ENCODE peak calls at places on chromosomes 7 and 10, in ten cellular contexts. One of them, this sample, is unnamed.

GRCh38 chr10:22984066-22984465 is 56.2 kb downstream of the ARMC3 start:
- DNase-seq in GM20000: no peak
- DNase-seq in activated T-helper 9 cell treated with anti-CD3 and anti-CD28 coated beads, Interleukin-2, amount 50 U/mL, for 16 hours: no peak
- DNase-seq in NCI-H446: no peak
- DNase-seq in EH: no peak
- DNase-seq in activated T-cell treated with anti-CD3 and anti-CD28 coated beads for 24 hours: no peak
- DNase-seq in iris pigment epithelial cell: peak; percentile 14
- DNase-seq in SHP77: no peak
- DNase-seq in stimulated activated CD8-positive, alpha-beta memory T cell treated with anti-CD3 and anti-CD28 coated beads, Interleukin-4, amount 100 ng/mL, for 4 hours: no peak
- DNase-seq in effector memory CD8-positive, alpha-beta T cell: no peak
- DNase-seq in this sample: no peak

GRCh38 chr10:122703483-122704448 is 4.1 kb upstream of the C10orf120 start:
- DNase-seq in GM20000: peak; percentile 78
- DNase-seq in activated T-helper 9 cell treated with anti-CD3 and anti-CD28 coated beads, Interleukin-2, amount 50 U/mL, for 16 hours: peak; percentile 8
- DNase-seq in NCI-H446: peak; percentile 71
- DNase-seq in EH: peak; percentile 52
- DNase-seq in activated T-cell treated with anti-CD3 and anti-CD28 coated beads for 24 hours: peak; percentile 36
- DNase-seq in iris pigment epithelial cell: peak; percentile 53
- DNase-seq in SHP77: peak; percentile 56
- DNase-seq in stimulated activated CD8-positive, alpha-beta memory T cell treated with anti-CD3 and anti-CD28 coated beads, Interleukin-4, amount 100 ng/mL, for 4 hours: peak; percentile 11
- DNase-seq in effector memory CD8-positive, alpha-beta T cell: peak; percentile 26
- DNase-seq in this sample: peak; percentile 75

GRCh38 chr7:159207398-159207797 is 62.7 kb upstream of the VIPR2 start:
- DNase-seq in GM20000: no peak
- DNase-seq in activated T-helper 9 cell treated with anti-CD3 and anti-CD28 coated beads, Interleukin-2, amount 50 U/mL, for 16 hours: no peak
- DNase-seq in NCI-H446: no peak
- DNase-seq in EH: no peak
- DNase-seq in activated T-cell treated with anti-CD3 and anti-CD28 coated beads for 24 hours: no peak
- DNase-seq in iris pigment epithelial cell: no peak
- DNase-seq in SHP77: no peak
- DNase-seq in stimulated activated CD8-positive, alpha-beta memory T cell treated with anti-CD3 and anti-CD28 coated beads, Interleukin-4, amount 100 ng/mL, for 4 hours: no peak
- DNase-seq in effector memory CD8-positive, alpha-beta T cell: no peak
- DNase-seq in this sample: no peak

GRCh38 chr7:157278791-157279678 is 57.8 kb upstream of the DNAJB6 start:
- DNase-seq in GM20000: peak; percentile 81
- DNase-seq in activated T-helper 9 cell treated with anti-CD3 and anti-CD28 coated beads, Interleukin-2, amount 50 U/mL, for 16 hours: no peak
- DNase-seq in NCI-H446: no peak
- DNase-seq in EH: peak; percentile 29
- DNase-seq in activated T-cell treated with anti-CD3 and anti-CD28 coated beads for 24 hours: no peak
- DNase-seq in iris pigment epithelial cell: no peak
- DNase-seq in SHP77: no peak
- DNase-seq in stimulated activated CD8-positive, alpha-beta memory T cell treated with anti-CD3 and anti-CD28 coated beads, Interleukin-4, amount 100 ng/mL, for 4 hours: no peak
- DNase-seq in effector memory CD8-positive, alpha-beta T cell: no peak
- DNase-seq in this sample: no peak

GRCh38 chr10:113782986-113783704 is 31.7 kb downstream of the PLEKHS1 start:
- DNase-seq in GM20000: no peak
- DNase-seq in activated T-helper 9 cell treated with anti-CD3 and anti-CD28 coated beads, Interleukin-2, amount 50 U/mL, for 16 hours: no peak
- DNase-seq in NCI-H446: no peak
- DNase-seq in EH: no peak
- DNase-seq in activated T-cell treated with anti-CD3 and anti-CD28 coated beads for 24 hours: no peak
- DNase-seq in iris pigment epithelial cell: no peak
- DNase-seq in SHP77: no peak
- DNase-seq in stimulated activated CD8-positive, alpha-beta memory T cell treated with anti-CD3 and anti-CD28 coated beads, Interleukin-4, amount 100 ng/mL, for 4 hours: no peak
- DNase-seq in effector memory CD8-positive, alpha-beta T cell: no peak
- DNase-seq in this sample: no peak

GRCh38 chr7:152615052-152615741 is 60.7 kb downstream of the XRCC2 start:
- DNase-seq in GM20000: no peak
- DNase-seq in activated T-helper 9 cell treated with anti-CD3 and anti-CD28 coated beads, Interleukin-2, amount 50 U/mL, for 16 hours: no peak
- DNase-seq in NCI-H446: peak; percentile 70
- DNase-seq in EH: no peak
- DNase-seq in activated T-cell treated with anti-CD3 and anti-CD28 coated beads for 24 hours: no peak
- DNase-seq in iris pigment epithelial cell: peak; percentile 26
- DNase-seq in SHP77: peak; percentile 36
- DNase-seq in stimulated activated CD8-positive, alpha-beta memory T cell treated with anti-CD3 and anti-CD28 coated beads, Interleukin-4, amount 100 ng/mL, for 4 hours: no peak
- DNase-seq in effector memory CD8-positive, alpha-beta T cell: no peak
- DNase-seq in this sample: no peak

GRCh38 chr7:17722798-17723197 is 217.5 kb downstream of the SNX13 start:
- DNase-seq in GM20000: no peak
- DNase-seq in activated T-helper 9 cell treated with anti-CD3 and anti-CD28 coated beads, Interleukin-2, amount 50 U/mL, for 16 hours: no peak
- DNase-seq in NCI-H446: no peak
- DNase-seq in EH: no peak
- DNase-seq in activated T-cell treated with anti-CD3 and anti-CD28 coated beads for 24 hours: no peak
- DNase-seq in iris pigment epithelial cell: no peak
- DNase-seq in SHP77: no peak
- DNase-seq in stimulated activated CD8-positive, alpha-beta memory T cell treated with anti-CD3 and anti-CD28 coated beads, Interleukin-4, amount 100 ng/mL, for 4 hours: no peak
- DNase-seq in effector memory CD8-positive, alpha-beta T cell: no peak
- DNase-seq in this sample: no peak

GRCh38 chr7:22604246-22604645 is 104.3 kb upstream of the STEAP1B start:
- DNase-seq in GM20000: no peak
- DNase-seq in activated T-helper 9 cell treated with anti-CD3 and anti-CD28 coated beads, Interleukin-2, amount 50 U/mL, for 16 hours: no peak
- DNase-seq in NCI-H446: no peak
- DNase-seq in EH: peak; percentile 52
- DNase-seq in activated T-cell treated with anti-CD3 and anti-CD28 coated beads for 24 hours: no peak
- DNase-seq in iris pigment epithelial cell: no peak
- DNase-seq in SHP77: no peak
- DNase-seq in stimulated activated CD8-positive, alpha-beta memory T cell treated with anti-CD3 and anti-CD28 coated beads, Interleukin-4, amount 100 ng/mL, for 4 hours: no peak
- DNase-seq in effector memory CD8-positive, alpha-beta T cell: no peak
- DNase-seq in this sample: no peak

GRCh38 chr10:3745582-3745981 is 39.4 kb downstream of the KLF6 start:
- DNase-seq in GM20000: no peak
- DNase-seq in activated T-helper 9 cell treated with anti-CD3 and anti-CD28 coated beads, Interleukin-2, amount 50 U/mL, for 16 hours: no peak
- DNase-seq in NCI-H446: no peak
- DNase-seq in EH: no peak
- DNase-seq in activated T-cell treated with anti-CD3 and anti-CD28 coated beads for 24 hours: no peak
- DNase-seq in iris pigment epithelial cell: no peak
- DNase-seq in SHP77: no peak
- DNase-seq in stimulated activated CD8-positive, alpha-beta memory T cell treated with anti-CD3 and anti-CD28 coated beads, Interleukin-4, amount 100 ng/mL, for 4 hours: no peak
- DNase-seq in effector memory CD8-positive, alpha-beta T cell: no peak
- DNase-seq in this sample: no peak

GRCh38 chr10:86940677-86941076 is 16.7 kb downstream of the MMRN2 start:
- DNase-seq in GM20000: no peak
- DNase-seq in activated T-helper 9 cell treated with anti-CD3 and anti-CD28 coated beads, Interleukin-2, amount 50 U/mL, for 16 hours: no peak
- DNase-seq in NCI-H446: no peak
- DNase-seq in EH: no peak
- DNase-seq in activated T-cell treated with anti-CD3 and anti-CD28 coated beads for 24 hours: no peak
- DNase-seq in iris pigment epithelial cell: no peak
- DNase-seq in SHP77: no peak
- DNase-seq in stimulated activated CD8-positive, alpha-beta memory T cell treated with anti-CD3 and anti-CD28 coated beads, Interleukin-4, amount 100 ng/mL, for 4 hours: no peak
- DNase-seq in effector memory CD8-positive, alpha-beta T cell: no peak
- DNase-seq in this sample: no peak

GRCh38 chr7:29859491-29860180 is 53.3 kb downstream of the WIPF3 start:
- DNase-seq in GM20000: no peak
- DNase-seq in activated T-helper 9 cell treated with anti-CD3 and anti-CD28 coated beads, Interleukin-2, amount 50 U/mL, for 16 hours: no peak
- DNase-seq in NCI-H446: no peak
- DNase-seq in EH: no peak
- DNase-seq in activated T-cell treated with anti-CD3 and anti-CD28 coated beads for 24 hours: no peak
- DNase-seq in iris pigment epithelial cell: no peak
- DNase-seq in SHP77: no peak
- DNase-seq in stimulated activated CD8-positive, alpha-beta memory T cell treated with anti-CD3 and anti-CD28 coated beads, Interleukin-4, amount 100 ng/mL, for 4 hours: no peak
- DNase-seq in effector memory CD8-positive, alpha-beta T cell: no peak
- DNase-seq in this sample: no peak

GRCh38 chr7:129225206-129225930 is 538 bp downstream of the AHCYL2 start:
- DNase-seq in GM20000: peak; percentile 48
- DNase-seq in activated T-helper 9 cell treated with anti-CD3 and anti-CD28 coated beads, Interleukin-2, amount 50 U/mL, for 16 hours: peak; percentile 43
- DNase-seq in NCI-H446: peak; percentile 28
- DNase-seq in EH: peak; percentile 43
- DNase-seq in activated T-cell treated with anti-CD3 and anti-CD28 coated beads for 24 hours: peak; percentile 36
- DNase-seq in iris pigment epithelial cell: peak; percentile 54
- DNase-seq in SHP77: peak; percentile 38
- DNase-seq in stimulated activated CD8-positive, alpha-beta memory T cell treated with anti-CD3 and anti-CD28 coated beads, Interleukin-4, amount 100 ng/mL, for 4 hours: peak; percentile 10
- DNase-seq in effector memory CD8-positive, alpha-beta T cell: peak; percentile 42
- DNase-seq in this sample: no peak

GRCh38 chr10:95268438-95268837 is 22.4 kb downstream of the PDLIM1 start:
- DNase-seq in GM20000: no peak
- DNase-seq in activated T-helper 9 cell treated with anti-CD3 and anti-CD28 coated beads, Interleukin-2, amount 50 U/mL, for 16 hours: no peak
- DNase-seq in NCI-H446: no peak
- DNase-seq in EH: peak; percentile 29
- DNase-seq in activated T-cell treated with anti-CD3 and anti-CD28 coated beads for 24 hours: no peak
- DNase-seq in iris pigment epithelial cell: peak; percentile 86
- DNase-seq in SHP77: no peak
- DNase-seq in stimulated activated CD8-positive, alpha-beta memory T cell treated with anti-CD3 and anti-CD28 coated beads, Interleukin-4, amount 100 ng/mL, for 4 hours: no peak
- DNase-seq in effector memory CD8-positive, alpha-beta T cell: no peak
- DNase-seq in this sample: no peak

GRCh38 chr10:44988957-44989620 is 10.5 kb upstream of the DEPP1 start:
- DNase-seq in GM20000: no peak
- DNase-seq in activated T-helper 9 cell treated with anti-CD3 and anti-CD28 coated beads, Interleukin-2, amount 50 U/mL, for 16 hours: no peak
- DNase-seq in NCI-H446: no peak
- DNase-seq in EH: no peak
- DNase-seq in activated T-cell treated with anti-CD3 and anti-CD28 coated beads for 24 hours: no peak
- DNase-seq in iris pigment epithelial cell: no peak
- DNase-seq in SHP77: no peak
- DNase-seq in stimulated activated CD8-positive, alpha-beta memory T cell treated with anti-CD3 and anti-CD28 coated beads, Interleukin-4, amount 100 ng/mL, for 4 hours: no peak
- DNase-seq in effector memory CD8-positive, alpha-beta T cell: no peak
- DNase-seq in this sample: no peak

GRCh38 chr7:88614736-88615135 is 144.8 kb upstream of the ZNF804B start:
- DNase-seq in GM20000: no peak
- DNase-seq in activated T-helper 9 cell treated with anti-CD3 and anti-CD28 coated beads, Interleukin-2, amount 50 U/mL, for 16 hours: no peak
- DNase-seq in NCI-H446: no peak
- DNase-seq in EH: no peak
- DNase-seq in activated T-cell treated with anti-CD3 and anti-CD28 coated beads for 24 hours: no peak
- DNase-seq in iris pigment epithelial cell: no peak
- DNase-seq in SHP77: no peak
- DNase-seq in stimulated activated CD8-positive, alpha-beta memory T cell treated with anti-CD3 and anti-CD28 coated beads, Interleukin-4, amount 100 ng/mL, for 4 hours: no peak
- DNase-seq in effector memory CD8-positive, alpha-beta T cell: no peak
- DNase-seq in this sample: no peak

GRCh38 chr7:1883031-1883761 is 213.1 kb downstream of the ELFN1 start:
- DNase-seq in GM20000: no peak
- DNase-seq in activated T-helper 9 cell treated with anti-CD3 and anti-CD28 coated beads, Interleukin-2, amount 50 U/mL, for 16 hours: no peak
- DNase-seq in NCI-H446: peak; percentile 12
- DNase-seq in EH: peak; percentile 98
- DNase-seq in activated T-cell treated with anti-CD3 and anti-CD28 coated beads for 24 hours: no peak
- DNase-seq in iris pigment epithelial cell: peak; percentile 69
- DNase-seq in SHP77: no peak
- DNase-seq in stimulated activated CD8-positive, alpha-beta memory T cell treated with anti-CD3 and anti-CD28 coated beads, Interleukin-4, amount 100 ng/mL, for 4 hours: no peak
- DNase-seq in effector memory CD8-positive, alpha-beta T cell: no peak
- DNase-seq in this sample: peak; percentile 59

GRCh38 chr7:50335795-50336754 is 31.6 kb downstream of the IKZF1 start:
- DNase-seq in GM20000: no peak
- DNase-seq in activated T-helper 9 cell treated with anti-CD3 and anti-CD28 coated beads, Interleukin-2, amount 50 U/mL, for 16 hours: peak; percentile 80
- DNase-seq in NCI-H446: no peak
- DNase-seq in EH: no peak
- DNase-seq in activated T-cell treated with anti-CD3 and anti-CD28 coated beads for 24 hours: peak; percentile 80
- DNase-seq in iris pigment epithelial cell: no peak
- DNase-seq in SHP77: peak; percentile 20
- DNase-seq in stimulated activated CD8-positive, alpha-beta memory T cell treated with anti-CD3 and anti-CD28 coated beads, Interleukin-4, amount 100 ng/mL, for 4 hours: peak; percentile 76
- DNase-seq in effector memory CD8-positive, alpha-beta T cell: peak; percentile 72
- DNase-seq in this sample: no peak

GRCh38 chr7:20331231-20331880 is 656 bp downstream of the ITGB8 start:
- DNase-seq in GM20000: peak; percentile 71
- DNase-seq in activated T-helper 9 cell treated with anti-CD3 and anti-CD28 coated beads, Interleukin-2, amount 50 U/mL, for 16 hours: no peak
- DNase-seq in NCI-H446: peak; percentile 41
- DNase-seq in EH: peak; percentile 3
- DNase-seq in activated T-cell treated with anti-CD3 and anti-CD28 coated beads for 24 hours: peak; percentile 5
- DNase-seq in iris pigment epithelial cell: peak; percentile 37
- DNase-seq in SHP77: no peak
- DNase-seq in stimulated activated CD8-positive, alpha-beta memory T cell treated with anti-CD3 and anti-CD28 coated beads, Interleukin-4, amount 100 ng/mL, for 4 hours: no peak
- DNase-seq in effector memory CD8-positive, alpha-beta T cell: no peak
- DNase-seq in this sample: no peak

GRCh38 chr10:73226663-73227062 is 20.4 kb downstream of the DNAJC9 start:
- DNase-seq in GM20000: no peak
- DNase-seq in activated T-helper 9 cell treated with anti-CD3 and anti-CD28 coated beads, Interleukin-2, amount 50 U/mL, for 16 hours: no peak
- DNase-seq in NCI-H446: no peak
- DNase-seq in EH: no peak
- DNase-seq in activated T-cell treated with anti-CD3 and anti-CD28 coated beads for 24 hours: no peak
- DNase-seq in iris pigment epithelial cell: no peak
- DNase-seq in SHP77: no peak
- DNase-seq in stimulated activated CD8-positive, alpha-beta memory T cell treated with anti-CD3 and anti-CD28 coated beads, Interleukin-4, amount 100 ng/mL, for 4 hours: no peak
- DNase-seq in effector memory CD8-positive, alpha-beta T cell: no peak
- DNase-seq in this sample: no peak

GRCh38 chr7:92834661-92835139 is 1.7 kb downstream of the CDK6 start:
- DNase-seq in GM20000: peak; percentile 45
- DNase-seq in activated T-helper 9 cell treated with anti-CD3 and anti-CD28 coated beads, Interleukin-2, amount 50 U/mL, for 16 hours: peak; percentile 0
- DNase-seq in NCI-H446: no peak
- DNase-seq in EH: no peak
- DNase-seq in activated T-cell treated with anti-CD3 and anti-CD28 coated beads for 24 hours: no peak
- DNase-seq in iris pigment epithelial cell: peak; percentile 18
- DNase-seq in SHP77: no peak
- DNase-seq in stimulated activated CD8-positive, alpha-beta memory T cell treated with anti-CD3 and anti-CD28 coated beads, Interleukin-4, amount 100 ng/mL, for 4 hours: no peak
- DNase-seq in effector memory CD8-positive, alpha-beta T cell: no peak
- DNase-seq in this sample: no peak

This sample was measured in NCI-H460.